ENCODE peak calls at places on chromosomes 3 and 15, in four cellular contexts. J is fibroblast of lung, C is left lung, R is NB4. B is an unnamed sample.

GRCh38 chr3:159532577-159532976 is 456.1 kb upstream of the IL12A start:
- DNase-seq in R (peak), C (no peak), J (no peak), B (no peak)

GRCh38 chr15:62254137-62254934 is 89.3 kb upstream of the C2CD4B start:
- DNase-seq in C (peak), J (peak), R (peak), B (peak)

GRCh38 chr3:119639494-119640350 is 20.7 kb downstream of the POPDC2 start:
- DNase-seq in C (no peak), J (no peak), R (no peak), B (peak)

GRCh38 chr3:181267312-181267711 is 277.8 kb upstream of the DNAJC19 start:
- DNase-seq in R (no peak), J (no peak), C (no peak), B (no peak)

GRCh38 chr3:60055765-60056164 is 1005.9 kb upstream of the CFAP20DC start:
- DNase-seq in C (no peak), R (no peak), J (no peak), B (no peak)

GRCh38 chr3:136835079-136835816 is 16.3 kb downstream of the SLC35G2 start:
- DNase-seq in R (no peak), C (no peak), J (peak), B (no peak)

GRCh38 chr3:28840976-28841376 is 439.9 kb upstream of the RBMS3 start:
- DNase-seq in C (no peak), J (no peak), R (no peak), B (peak)

GRCh38 chr3:130963444-130963843 is 63.2 kb downstream of the ASTE1 start:
- DNase-seq in R (no peak), J (no peak), C (no peak), B (no peak)

GRCh38 chr15:78681306-78682012 is 40.4 kb upstream of the CHRNB4 start:
- DNase-seq in R (peak), J (no peak), C (no peak), B (no peak)

GRCh38 chr3:110198717-110199587 is 861.6 kb upstream of the DPPA4 start:
- DNase-seq in R (no peak), J (no peak), C (peak), B (no peak)

GRCh38 chr15:92466834-92467233 is 73.2 kb downstream of the ST8SIA2 start:
- DNase-seq in C (no peak), R (no peak), J (no peak), B (no peak)
- H3K4me3 ChIP-seq in C (no peak), R (no peak), J (no peak), B (no peak)

GRCh38 chr15:56165234-56165633 is 78.4 kb downstream of the RFX7 start:
- DNase-seq in J (no peak), R (no peak), C (no peak), B (no peak)

GRCh38 chr15:56168394-56168793 is 75.3 kb downstream of the RFX7 start:
- DNase-seq in J (no peak), R (no peak), C (no peak), B (no peak)
- H3K4me3 ChIP-seq in J (no peak), R (no peak), C (no peak), B (no peak)

DNA sequence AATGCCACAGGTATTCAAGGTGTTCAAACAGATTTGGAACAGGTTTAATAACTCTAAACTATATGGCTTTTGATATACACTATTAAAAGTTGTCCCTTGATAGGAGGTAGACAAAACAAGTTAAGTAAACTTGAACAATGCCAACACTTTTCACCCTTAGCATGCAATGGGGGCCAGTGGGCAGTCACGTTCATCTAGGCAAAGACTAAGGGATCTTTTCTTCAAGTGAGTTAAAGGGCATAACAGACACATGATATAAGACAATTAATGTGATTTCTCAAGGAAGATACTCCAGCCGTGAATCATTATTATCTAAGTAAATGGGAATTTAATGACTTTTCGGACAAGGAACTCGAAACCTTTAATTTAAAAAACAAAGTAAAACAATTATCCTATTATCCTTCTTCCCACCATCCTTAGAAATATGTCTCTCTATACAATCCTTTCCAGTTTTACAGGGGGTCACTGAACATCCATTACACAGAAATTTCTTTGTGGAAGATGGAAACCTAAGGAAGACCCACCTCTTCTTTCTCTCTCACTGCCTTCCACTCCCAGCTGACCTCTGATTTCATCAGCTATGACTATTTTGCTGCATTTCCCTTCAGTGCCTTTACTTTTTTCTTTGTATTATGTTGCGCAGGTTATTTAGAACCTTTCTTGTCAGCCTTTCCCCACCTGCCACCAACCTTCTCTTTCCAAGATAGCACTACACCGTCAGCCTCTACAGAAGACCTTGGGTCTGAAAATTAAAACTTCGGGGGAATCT is 1.5 kb downstream of the CLDN1 start:
- DNase-seq in R (no peak), J (no peak), C (no peak), B (no peak)
- H3K4me3 ChIP-seq in R (no peak), J (peak), C (peak), B (no peak)

GRCh38 chr15:92818658-92819311 is 81.3 kb upstream of the CHD2 start:
- DNase-seq in R (no peak), C (no peak), J (no peak), B (peak)

GRCh38 chr15:92819312-92820232 is 80.6 kb upstream of the CHD2 start:
- DNase-seq in C (no peak), R (no peak), J (no peak), B (no peak)

GRCh38 chr15:92822216-92823144 is 77.6 kb upstream of the CHD2 start:
- DNase-seq in C (no peak), J (no peak), R (no peak), B (no peak)

GRCh38 chr15:92820233-92821021 is 79.7 kb upstream of the CHD2 start:
- DNase-seq in J (peak), R (peak), C (peak), B (peak)

DNA sequence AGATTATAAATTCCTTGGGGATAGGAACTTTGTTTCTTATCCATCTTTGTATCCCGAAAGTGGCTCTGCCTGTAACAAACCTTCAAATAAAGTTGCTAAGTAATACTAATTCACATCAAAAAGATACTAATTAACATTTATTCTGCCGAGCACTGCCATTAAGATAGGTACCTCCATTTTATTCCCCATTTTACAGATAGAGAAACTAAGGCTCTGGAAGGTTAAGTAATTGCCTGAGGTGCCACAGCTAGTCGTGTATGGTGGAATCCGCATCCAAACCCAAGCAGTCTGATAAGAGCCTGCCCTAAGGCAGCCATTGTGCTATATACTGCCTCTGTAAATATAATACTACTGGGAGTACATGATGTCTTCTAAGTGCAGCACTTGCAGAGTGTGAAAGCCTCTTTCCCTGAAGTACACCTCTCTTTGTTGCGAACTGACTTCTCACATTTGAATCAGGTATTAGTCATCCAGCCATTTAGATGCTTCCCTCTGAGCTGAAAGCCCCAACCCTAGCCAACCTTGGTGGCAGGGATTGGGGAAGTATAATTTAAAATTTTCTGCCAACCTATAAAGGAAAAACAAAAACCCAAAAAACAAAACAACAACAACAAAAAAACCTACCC is 78.5 kb upstream of the CHD2 start:
- DNase-seq in R (peak), C (no peak), J (no peak), B (no peak)
- H3K4me3 ChIP-seq in R (no peak), C (no peak), J (no peak), B (no peak)

GRCh38 chr3:76702676-76703075 is 337.2 kb upstream of the ROBO2 start:
- DNase-seq in J (no peak), R (no peak), C (no peak), B (no peak)
- H3K4me3 ChIP-seq in J (no peak), R (no peak), C (no peak), B (no peak)

DNA sequence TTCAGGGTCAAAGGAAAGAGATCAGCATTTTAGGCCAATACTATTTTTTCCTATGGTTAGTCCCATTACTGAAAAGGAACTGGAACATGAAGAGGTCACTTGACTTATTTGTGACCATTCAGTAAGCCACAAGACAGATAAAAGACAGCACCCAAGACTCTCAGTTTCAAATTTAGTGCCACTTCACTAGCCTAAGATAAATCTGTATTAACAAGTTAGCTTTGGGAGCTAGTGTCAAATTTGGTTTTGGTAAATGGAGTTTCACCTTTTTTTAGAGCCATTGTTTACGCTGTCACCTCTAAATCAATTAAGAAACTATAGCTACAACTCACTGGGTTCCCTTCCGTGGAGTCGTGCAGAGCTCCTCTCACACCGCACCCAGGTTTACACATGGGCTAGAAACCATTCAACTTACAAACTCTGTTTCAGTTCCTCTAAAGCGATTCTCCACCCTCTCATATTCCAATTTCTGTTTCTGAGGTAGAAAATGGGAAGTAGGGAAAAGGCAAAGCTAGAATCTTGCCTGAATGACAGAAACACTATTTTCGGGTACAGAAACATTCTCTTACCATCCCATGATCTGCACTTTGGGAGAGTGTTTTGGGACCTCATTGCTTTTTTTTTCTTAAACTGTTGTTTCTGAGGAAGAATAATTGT is 14.3 kb downstream of the CCDC32 start:
- DNase-seq in J (no peak), R (peak), C (no peak), B (peak)
- H3K4me3 ChIP-seq in J (no peak), R (no peak), C (no peak), B (peak)

GRCh38 chr15:84858231-84858630 is 26.2 kb upstream of the SLC28A1 start:
- DNase-seq in R (no peak), J (no peak), C (peak), B (no peak)

GRCh38 chr15:84856731-84857417 is 27.6 kb upstream of the SLC28A1 start:
- DNase-seq in R (no peak), C (peak), J (no peak), B (no peak)

GRCh38 chr15:84859651-84860050 is 24.8 kb upstream of the SLC28A1 start:
- DNase-seq in J (no peak), C (peak), R (no peak), B (no peak)

GRCh38 chr15:84857418-84858004 is 27.0 kb upstream of the SLC28A1 start:
- DNase-seq in J (no peak), C (peak), R (no peak), B (no peak)

DNA sequence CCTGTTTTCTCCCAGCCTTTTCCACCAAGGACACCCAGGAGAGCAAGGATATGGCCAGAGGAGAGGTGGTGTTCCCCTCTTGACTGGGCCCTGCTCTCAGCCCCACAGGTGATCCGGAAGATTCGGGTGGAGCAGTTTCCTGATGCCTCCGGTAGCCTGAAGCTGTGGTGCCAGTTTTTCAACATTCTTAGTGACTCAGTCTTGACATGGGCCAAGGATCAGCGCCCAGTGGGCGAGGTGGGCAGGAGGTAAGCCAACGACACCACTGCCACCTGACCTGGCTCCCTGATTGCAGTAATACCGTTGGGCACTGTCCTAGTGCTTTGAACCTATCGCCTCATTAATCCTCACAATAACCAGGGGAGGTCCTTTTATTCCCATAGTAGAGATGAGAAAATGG is 25.3 kb upstream of the SLC28A1 start:
- DNase-seq in J (no peak), C (peak), R (no peak), B (no peak)
- H3K4me3 ChIP-seq in J (no peak), C (no peak), R (no peak), B (no peak)